ENCODE peak calls at places on chromosomes 7 and 10, in seven cellular contexts. V is AG04450, S is breast epithelium, F is body of pancreas, H is hepatocyte, Y is IMR-90, J is spleen. M is an unnamed sample.

GRCh38 chr10:121409466-121410104 is 188.7 kb downstream of the FGFR2 start:
- DNase-seq in J (no peak), Y (no peak), S (no peak), F (no peak), V (no peak), H (no peak), M (no peak)

GRCh38 chr7:112500619-112501018 is 19.8 kb downstream of the LSMEM1 start:
- DNase-seq in J (no peak), S (no peak), H (no peak), F (no peak), Y (no peak), V (no peak), M (no peak)

GRCh38 chr7:133109816-133110215 is 27.9 kb upstream of the CHCHD3 start:
- DNase-seq in H (no peak), J (no peak), F (no peak), Y (no peak), V (no peak), S (no peak), M (no peak)

GRCh38 chr10:1123198-1123597 is 67.0 kb downstream of the WDR37 start:
- DNase-seq in Y (no peak), J (no peak), H (no peak), V (no peak), F (no peak), S (no peak), M (no peak)

GRCh38 chr7:76189276-76189675 is 12.4 kb upstream of the SRRM3 start:
- DNase-seq in V (no peak), Y (no peak), S (no peak), J (peak; percentile 64), F (no peak), H (no peak), M (no peak)

GRCh38 chr7:14902589-14902963 is at the start of gene DGKB:
- DNase-seq in V (no peak), Y (peak; percentile 3), J (peak; percentile 16), F (peak; percentile 2), S (no peak), H (peak; percentile 18), M (no peak)

GRCh38 chr10:34003561-34003960 is 669.1 kb upstream of the NRP1 start:
- DNase-seq in V (no peak), S (no peak), J (no peak), Y (no peak), H (no peak), F (no peak), M (no peak)

GRCh38 chr10:61841338-61841875 is 60.1 kb upstream of the ARID5B start:
- DNase-seq in J (no peak), S (no peak), H (no peak), Y (no peak), V (no peak), F (no peak), M (no peak)

GRCh38 chr10:132677905-132678298 is 108.0 kb downstream of the NKX6-2 start:
- DNase-seq in J (no peak), S (no peak), F (no peak), Y (no peak), V (no peak), H (no peak), M (no peak)

GRCh38 chr10:92124524-92125168 is 166.2 kb downstream of the CPEB3 start:
- DNase-seq in F (peak; percentile 74), V (peak; percentile 67), Y (peak; percentile 91), H (peak; percentile 58), J (no peak), S (peak; percentile 75), M (no peak)

GRCh38 chr10:103564799-103565365 is 71.4 kb downstream of the NEURL1 start:
- DNase-seq in S (no peak), Y (no peak), F (peak; percentile 39), J (no peak), H (peak; percentile 49), V (no peak), M (no peak)

GRCh38 chr7:42137941-42138340 is 99.1 kb downstream of the GLI3 start:
- DNase-seq in H (no peak), S (no peak), J (no peak), Y (peak; percentile 53), F (no peak), V (no peak), M (no peak)

GRCh38 chr7:148485618-148486017 is 104.9 kb upstream of the C7orf33 start:
- DNase-seq in S (no peak), F (no peak), Y (no peak), H (peak; percentile 18), V (no peak), J (no peak), M (no peak)

GRCh38 chr7:110877086-110877485 is 213.8 kb upstream of the LRRN3 start:
- DNase-seq in Y (peak; percentile 34), F (peak; percentile 2), V (no peak), H (no peak), S (no peak), J (no peak), M (no peak)

GRCh38 chr7:66522518-66522917 is 106.2 kb upstream of the KCTD7 start:
- DNase-seq in S (no peak), H (no peak), F (no peak), V (no peak), J (peak; percentile 70), Y (no peak), M (no peak)

GRCh38 chr10:1037098-1037497 is 11.4 kb upstream of the IDI2 start:
- DNase-seq in F (no peak), S (no peak), Y (no peak), V (no peak), H (no peak), J (no peak), M (no peak)

GRCh38 chr7:77580762-77581350 is 43.8 kb downstream of the PTPN12 start:
- DNase-seq in S (no peak), H (no peak), F (no peak), V (peak; percentile 3), J (no peak), Y (peak; percentile 66), M (no peak)

GRCh38 chr7:44750921-44751571 is 2.4 kb downstream of the ZMIZ2 start:
- DNase-seq in Y (peak; percentile 52), V (no peak), J (peak; percentile 75), F (no peak), H (peak; percentile 57), S (no peak), M (peak; percentile 41)

GRCh38 chr7:117014673-117015133 is 61.4 kb downstream of the ST7 start:
- DNase-seq in H (peak; percentile 74), S (peak; percentile 23), J (peak; percentile 75), V (no peak), F (peak; percentile 58), Y (peak; percentile 68), M (no peak)

GRCh38 chr10:74078037-74078436 is 72.6 kb downstream of the AP3M1 start:
- DNase-seq in H (no peak), F (no peak), J (no peak), V (no peak), Y (peak; percentile 66), S (no peak), M (peak; percentile 45)

GRCh38 chr7:19754521-19755116 is 18.8 kb downstream of the TMEM196 start:
- DNase-seq in Y (peak; percentile 12), F (no peak), J (no peak), S (no peak), V (no peak), H (peak; percentile 32), M (no peak)

GRCh38 chr7:54252256-54253035 is 289.7 kb upstream of the VSTM2A start:
- DNase-seq in J (no peak), H (no peak), S (no peak), V (no peak), Y (no peak), F (no peak), M (no peak)

GRCh38 chr10:80554050-80554449 is 16.3 kb downstream of the SH2D4B start:
- DNase-seq in Y (no peak), S (no peak), H (no peak), V (no peak), J (no peak), F (no peak), M (no peak)

GRCh38 chr10:30124706-30125105 is 65.3 kb upstream of the JCAD start:
- DNase-seq in J (no peak), Y (no peak), S (no peak), H (no peak), F (no peak), V (no peak), M (no peak)

GRCh38 chr7:81299711-81300110 is 380.9 kb upstream of the SEMA3C start:
- DNase-seq in V (no peak), J (no peak), Y (peak; percentile 10), F (no peak), H (no peak), S (no peak), M (no peak)

GRCh38 chr10:124476043-124476725 is 14.6 kb downstream of the LHPP start:
- DNase-seq in S (no peak), H (peak; percentile 85), J (no peak), Y (no peak), V (no peak), F (no peak), M (no peak)

DNA sequence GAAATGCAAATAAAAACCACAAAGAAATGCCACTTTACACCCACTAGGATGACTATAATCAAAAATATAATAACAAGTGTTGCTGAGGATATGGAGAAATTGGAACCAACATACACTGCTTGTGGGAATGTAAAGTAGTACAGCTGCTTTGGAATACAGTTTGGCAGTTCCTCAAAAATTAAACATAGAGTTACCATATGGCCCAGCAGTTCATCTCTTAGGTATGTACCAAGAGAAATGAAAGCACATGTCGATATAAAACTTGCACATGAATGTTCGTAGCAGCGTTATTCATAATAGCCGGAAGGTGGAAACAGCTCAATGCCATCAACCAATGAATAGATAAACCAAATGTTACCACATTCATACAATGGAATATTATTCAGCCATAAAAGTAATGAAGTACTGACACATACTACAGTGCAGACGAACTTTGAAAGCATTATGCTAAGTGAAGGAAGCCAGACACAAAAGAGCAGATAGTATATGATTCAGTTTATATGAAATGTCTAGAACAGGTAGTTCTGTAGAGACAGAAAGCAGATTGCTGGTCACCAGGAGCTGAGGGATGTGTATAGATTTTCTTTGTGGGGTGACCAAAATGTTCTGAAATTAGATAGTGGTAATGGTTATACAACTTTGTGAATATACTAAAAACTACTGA is 12.4 kb downstream of the BCAP29 start:
- DNase-seq in Y (peak; percentile 86), V (peak; percentile 63), S (no peak), H (no peak), F (no peak), J (no peak), M (no peak)
- H3K27ac ChIP-seq in Y (no peak overlapping the region), V (no peak overlapping the region), S (no peak overlapping the region), H (no peak overlapping the region), F (no peak overlapping the region), J (no peak overlapping the region), M (no peak overlapping the region)

GRCh38 chr7:37660614-37661013 is 23.0 kb upstream of the GPR141 start:
- DNase-seq in Y (no peak), J (no peak), F (no peak), H (no peak), V (no peak), S (no peak), M (no peak)
- H3K4me3 ChIP-seq in Y (no peak overlapping the region), J (no peak overlapping the region), F (no peak overlapping the region), H (no peak overlapping the region), V (no peak overlapping the region), S (no peak overlapping the region), M (no peak overlapping the region)

GRCh38 chr10:42827201-42827600 is 44.6 kb downstream of the BMS1 start:
- DNase-seq in Y (no peak), S (no peak), J (no peak), H (no peak), V (no peak), F (no peak), M (no peak)
- TF ChIP-seq CTCF in Y (no peak), S (no peak), J (no peak), H (no peak), V (peak; percentile 20), F (no peak), M (no peak)

DNA sequence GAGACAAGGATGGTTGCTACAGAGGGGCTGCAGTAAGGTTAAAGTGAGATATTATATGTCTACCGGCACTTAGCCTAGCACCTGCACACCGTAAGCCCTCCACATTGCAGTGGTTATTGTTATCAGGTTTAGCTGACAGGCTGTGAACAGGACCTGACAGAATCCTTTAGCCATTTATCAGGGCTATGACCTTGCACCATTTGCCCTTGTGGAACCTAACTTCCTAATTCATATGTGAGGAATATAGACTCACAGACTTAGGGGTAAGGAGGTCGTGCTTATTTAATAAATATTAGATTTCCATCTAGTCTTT is 10.1 kb downstream of the NCOA4 start:
- DNase-seq in Y (no peak), H (no peak), J (no peak), V (no peak), S (no peak), F (no peak), M (no peak)
- H3K27ac ChIP-seq in Y (peak overlapping the region; percentile 2), H (peak overlapping the region; percentile 17), J (no peak overlapping the region), V (no peak overlapping the region), S (no peak overlapping the region), F (peak overlapping the region; percentile 55), M (no peak overlapping the region)

M was measured in CD8-positive, alpha-beta T cell.